ENCODE peak calls at places on chromosomes 5 and 9, in seven cellular contexts. One of them, this sample, is unnamed.
A peak's percentile ranks its signal among the peaks of the same experiment; 100 is the strongest.

GRCh38 chr9:134671341-134672113 is 29.9 kb downstream of the COL5A1 start:
- DNase-seq in left ventricle myocardium superior: peak; percentile 16
- DNase-seq in ureter: no peak
- DNase-seq in HT-29: no peak
- DNase-seq in HFFc6: no peak
- DNase-seq in stimulated activated CD4-positive, alpha-beta T cell treated with anti-CD3 and anti-CD28 coated beads, Interleukin-1b, Interleukin-23, amount 100 ng/mL, for 4 hours: no peak
- DNase-seq in GM12878: no peak
- DNase-seq in this sample: no peak

GRCh38 chr9:88692837-88693236 is 157.9 kb downstream of the NXNL2 start:
- DNase-seq in left ventricle myocardium superior: no peak
- DNase-seq in ureter: no peak
- DNase-seq in HT-29: no peak
- DNase-seq in HFFc6: no peak
- DNase-seq in stimulated activated CD4-positive, alpha-beta T cell treated with anti-CD3 and anti-CD28 coated beads, Interleukin-1b, Interleukin-23, amount 100 ng/mL, for 4 hours: no peak
- DNase-seq in GM12878: no peak
- DNase-seq in this sample: no peak

GRCh38 chr5:150107909-150108447 is 21.6 kb upstream of the CSF1R start:
- DNase-seq in left ventricle myocardium superior: no peak
- DNase-seq in ureter: no peak
- DNase-seq in HT-29: no peak
- DNase-seq in HFFc6: peak; percentile 62
- DNase-seq in stimulated activated CD4-positive, alpha-beta T cell treated with anti-CD3 and anti-CD28 coated beads, Interleukin-1b, Interleukin-23, amount 100 ng/mL, for 4 hours: no peak
- DNase-seq in GM12878: no peak
- DNase-seq in this sample: no peak

GRCh38 chr9:90987566-90987965 is 185.9 kb downstream of the SYK start:
- DNase-seq in left ventricle myocardium superior: no peak
- DNase-seq in ureter: no peak
- DNase-seq in HT-29: no peak
- DNase-seq in HFFc6: no peak
- DNase-seq in stimulated activated CD4-positive, alpha-beta T cell treated with anti-CD3 and anti-CD28 coated beads, Interleukin-1b, Interleukin-23, amount 100 ng/mL, for 4 hours: no peak
- DNase-seq in GM12878: no peak
- DNase-seq in this sample: no peak

GRCh38 chr9:99801775-99802174 is 19.9 kb upstream of the NR4A3 start:
- DNase-seq in left ventricle myocardium superior: no peak
- DNase-seq in ureter: no peak
- DNase-seq in HT-29: no peak
- DNase-seq in HFFc6: no peak
- DNase-seq in stimulated activated CD4-positive, alpha-beta T cell treated with anti-CD3 and anti-CD28 coated beads, Interleukin-1b, Interleukin-23, amount 100 ng/mL, for 4 hours: no peak
- DNase-seq in GM12878: no peak
- DNase-seq in this sample: no peak

GRCh38 chr9:9054354-9054992 is 1254.9 kb upstream of the DMAC1 start:
- DNase-seq in left ventricle myocardium superior: no peak
- DNase-seq in ureter: no peak
- DNase-seq in HT-29: no peak
- DNase-seq in HFFc6: no peak
- DNase-seq in stimulated activated CD4-positive, alpha-beta T cell treated with anti-CD3 and anti-CD28 coated beads, Interleukin-1b, Interleukin-23, amount 100 ng/mL, for 4 hours: no peak
- DNase-seq in GM12878: no peak
- DNase-seq in this sample: no peak

GRCh38 chr5:173907686-173908371 is 19.7 kb downstream of the CPEB4 start:
- DNase-seq in left ventricle myocardium superior: no peak
- DNase-seq in ureter: no peak
- DNase-seq in HT-29: no peak
- DNase-seq in HFFc6: peak; percentile 55
- DNase-seq in stimulated activated CD4-positive, alpha-beta T cell treated with anti-CD3 and anti-CD28 coated beads, Interleukin-1b, Interleukin-23, amount 100 ng/mL, for 4 hours: no peak
- DNase-seq in GM12878: no peak
- DNase-seq in this sample: no peak

GRCh38 chr9:98147582-98147981 is 28.6 kb upstream of the TRIM14 start:
- DNase-seq in left ventricle myocardium superior: no peak
- DNase-seq in ureter: no peak
- DNase-seq in HT-29: no peak
- DNase-seq in HFFc6: no peak
- DNase-seq in stimulated activated CD4-positive, alpha-beta T cell treated with anti-CD3 and anti-CD28 coated beads, Interleukin-1b, Interleukin-23, amount 100 ng/mL, for 4 hours: no peak
- DNase-seq in GM12878: no peak
- DNase-seq in this sample: no peak

GRCh38 chr9:82418334-82418733 is 429.8 kb downstream of the SPATA31D1 start:
- DNase-seq in left ventricle myocardium superior: no peak
- DNase-seq in ureter: no peak
- DNase-seq in HT-29: no peak
- DNase-seq in HFFc6: no peak
- DNase-seq in stimulated activated CD4-positive, alpha-beta T cell treated with anti-CD3 and anti-CD28 coated beads, Interleukin-1b, Interleukin-23, amount 100 ng/mL, for 4 hours: no peak
- DNase-seq in GM12878: no peak
- DNase-seq in this sample: no peak

GRCh38 chr5:117246386-117246785 is 671.8 kb upstream of the SEMA6A start:
- DNase-seq in left ventricle myocardium superior: no peak
- DNase-seq in ureter: no peak
- DNase-seq in HT-29: no peak
- DNase-seq in HFFc6: no peak
- DNase-seq in stimulated activated CD4-positive, alpha-beta T cell treated with anti-CD3 and anti-CD28 coated beads, Interleukin-1b, Interleukin-23, amount 100 ng/mL, for 4 hours: no peak
- DNase-seq in GM12878: no peak
- DNase-seq in this sample: no peak

GRCh38 chr9:129405089-129405830 is 215.6 kb downstream of the C9orf50 start:
- DNase-seq in left ventricle myocardium superior: peak; percentile 10
- DNase-seq in ureter: no peak
- DNase-seq in HT-29: no peak
- DNase-seq in HFFc6: no peak
- DNase-seq in stimulated activated CD4-positive, alpha-beta T cell treated with anti-CD3 and anti-CD28 coated beads, Interleukin-1b, Interleukin-23, amount 100 ng/mL, for 4 hours: no peak
- DNase-seq in GM12878: no peak
- DNase-seq in this sample: no peak

GRCh38 chr5:151164687-151165392 is 7.3 kb upstream of the ANXA6 start:
- DNase-seq in left ventricle myocardium superior: peak; percentile 72
- DNase-seq in ureter: peak; percentile 83
- DNase-seq in HT-29: peak; percentile 90
- DNase-seq in HFFc6: peak; percentile 68
- DNase-seq in stimulated activated CD4-positive, alpha-beta T cell treated with anti-CD3 and anti-CD28 coated beads, Interleukin-1b, Interleukin-23, amount 100 ng/mL, for 4 hours: peak; percentile 60
- DNase-seq in GM12878: peak; percentile 83
- DNase-seq in this sample: peak; percentile 84

GRCh38 chr5:159416438-159416837 is 86.2 kb upstream of the IL12B start:
- DNase-seq in left ventricle myocardium superior: no peak
- DNase-seq in ureter: no peak
- DNase-seq in HT-29: no peak
- DNase-seq in HFFc6: no peak
- DNase-seq in stimulated activated CD4-positive, alpha-beta T cell treated with anti-CD3 and anti-CD28 coated beads, Interleukin-1b, Interleukin-23, amount 100 ng/mL, for 4 hours: no peak
- DNase-seq in GM12878: no peak
- DNase-seq in this sample: no peak

GRCh38 chr5:5483880-5484595 is 61.6 kb downstream of the ICE1 start:
- DNase-seq in left ventricle myocardium superior: no peak
- DNase-seq in ureter: no peak
- DNase-seq in HT-29: no peak
- DNase-seq in HFFc6: peak; percentile 56
- DNase-seq in stimulated activated CD4-positive, alpha-beta T cell treated with anti-CD3 and anti-CD28 coated beads, Interleukin-1b, Interleukin-23, amount 100 ng/mL, for 4 hours: no peak
- DNase-seq in GM12878: no peak
- DNase-seq in this sample: no peak

GRCh38 chr9:86500667-86501435 is 146.6 kb upstream of the TUT7 start:
- DNase-seq in left ventricle myocardium superior: no peak
- DNase-seq in ureter: no peak
- DNase-seq in HT-29: no peak
- DNase-seq in HFFc6: peak; percentile 88
- DNase-seq in stimulated activated CD4-positive, alpha-beta T cell treated with anti-CD3 and anti-CD28 coated beads, Interleukin-1b, Interleukin-23, amount 100 ng/mL, for 4 hours: no peak
- DNase-seq in GM12878: no peak
- DNase-seq in this sample: no peak

GRCh38 chr5:113162208-113162607 is 185.6 kb downstream of the DCP2 start:
- DNase-seq in left ventricle myocardium superior: no peak
- DNase-seq in ureter: no peak
- DNase-seq in HT-29: no peak
- DNase-seq in HFFc6: no peak
- DNase-seq in stimulated activated CD4-positive, alpha-beta T cell treated with anti-CD3 and anti-CD28 coated beads, Interleukin-1b, Interleukin-23, amount 100 ng/mL, for 4 hours: no peak
- DNase-seq in GM12878: no peak
- DNase-seq in this sample: no peak

GRCh38 chr9:132646726-132647125 is 23.1 kb downstream of the DDX31 start:
- DNase-seq in left ventricle myocardium superior: no peak
- DNase-seq in ureter: no peak
- DNase-seq in HT-29: no peak
- DNase-seq in HFFc6: no peak
- DNase-seq in stimulated activated CD4-positive, alpha-beta T cell treated with anti-CD3 and anti-CD28 coated beads, Interleukin-1b, Interleukin-23, amount 100 ng/mL, for 4 hours: no peak
- DNase-seq in GM12878: no peak
- DNase-seq in this sample: no peak

GRCh38 chr5:134873494-134873893 is 677 bp upstream of the TXNDC15 start:
- DNase-seq in left ventricle myocardium superior: no peak
- DNase-seq in ureter: no peak
- DNase-seq in HT-29: no peak
- DNase-seq in HFFc6: no peak
- DNase-seq in stimulated activated CD4-positive, alpha-beta T cell treated with anti-CD3 and anti-CD28 coated beads, Interleukin-1b, Interleukin-23, amount 100 ng/mL, for 4 hours: no peak
- DNase-seq in GM12878: no peak
- DNase-seq in this sample: no peak

GRCh38 chr5:174188300-174188699 is 142.8 kb downstream of the NSG2 start:
- DNase-seq in left ventricle myocardium superior: peak; percentile 51
- DNase-seq in ureter: no peak
- DNase-seq in HT-29: no peak
- DNase-seq in HFFc6: no peak
- DNase-seq in stimulated activated CD4-positive, alpha-beta T cell treated with anti-CD3 and anti-CD28 coated beads, Interleukin-1b, Interleukin-23, amount 100 ng/mL, for 4 hours: no peak
- DNase-seq in GM12878: no peak
- DNase-seq in this sample: no peak

GRCh38 chr9:116156621-116157314 is 3.2 kb downstream of the PAPPA start:
- DNase-seq in left ventricle myocardium superior: peak; percentile 83
- DNase-seq in ureter: peak; percentile 67
- DNase-seq in HT-29: peak; percentile 45
- DNase-seq in HFFc6: peak; percentile 81
- DNase-seq in stimulated activated CD4-positive, alpha-beta T cell treated with anti-CD3 and anti-CD28 coated beads, Interleukin-1b, Interleukin-23, amount 100 ng/mL, for 4 hours: no peak
- DNase-seq in GM12878: no peak
- DNase-seq in this sample: peak; percentile 79

GRCh38 chr9:112867275-112867991 is 23.2 kb downstream of the SLC46A2 start:
- DNase-seq in left ventricle myocardium superior: no peak
- DNase-seq in ureter: no peak
- DNase-seq in HT-29: peak; percentile 83
- DNase-seq in HFFc6: peak; percentile 80
- DNase-seq in stimulated activated CD4-positive, alpha-beta T cell treated with anti-CD3 and anti-CD28 coated beads, Interleukin-1b, Interleukin-23, amount 100 ng/mL, for 4 hours: no peak
- DNase-seq in GM12878: no peak
- DNase-seq in this sample: no peak

GRCh38 chr5:33075731-33076130 is 364.6 kb downstream of the NPR3 start:
- DNase-seq in left ventricle myocardium superior: no peak
- DNase-seq in ureter: no peak
- DNase-seq in HT-29: no peak
- DNase-seq in HFFc6: no peak
- DNase-seq in stimulated activated CD4-positive, alpha-beta T cell treated with anti-CD3 and anti-CD28 coated beads, Interleukin-1b, Interleukin-23, amount 100 ng/mL, for 4 hours: no peak
- DNase-seq in GM12878: no peak
- DNase-seq in this sample: no peak

GRCh38 chr5:78984020-78984610 is 995 bp downstream of the ARSB start:
- DNase-seq in left ventricle myocardium superior: no peak
- DNase-seq in ureter: no peak
- DNase-seq in HT-29: peak; percentile 45
- DNase-seq in HFFc6: no peak
- DNase-seq in stimulated activated CD4-positive, alpha-beta T cell treated with anti-CD3 and anti-CD28 coated beads, Interleukin-1b, Interleukin-23, amount 100 ng/mL, for 4 hours: no peak
- DNase-seq in GM12878: no peak
- DNase-seq in this sample: no peak

This sample was measured in heart right ventricle.